ENCODE peak calls at places on chromosomes 3 and 15, in four cellular contexts. One of them, this sample, is unnamed.

GRCh38 chr3:65181397-65181871 is 493.6 kb upstream of the ADAMTS9 start:
- DNase-seq in psoas muscle: peak; percentile 14
- DNase-seq in mucosa of descending colon: no peak
- DNase-seq in left ventricle myocardium inferior: no peak
- DNase-seq in this sample: no peak

GRCh38 chr3:11498646-11499045 is 145.1 kb downstream of the VGLL4 start:
- DNase-seq in mucosa of descending colon: peak; percentile 64
- DNase-seq in left ventricle myocardium inferior: peak; percentile 68
- DNase-seq in psoas muscle: peak; percentile 50
- DNase-seq in this sample: no peak

GRCh38 chr3:98013428-98014349 is 21.4 kb downstream of the GABRR3 start:
- DNase-seq in left ventricle myocardium inferior: no peak
- DNase-seq in mucosa of descending colon: no peak
- DNase-seq in psoas muscle: no peak
- DNase-seq in this sample: no peak

GRCh38 chr15:26102988-26103387 is 239.9 kb upstream of the ATP10A start:
- DNase-seq in psoas muscle: no peak
- DNase-seq in mucosa of descending colon: no peak
- DNase-seq in left ventricle myocardium inferior: no peak
- DNase-seq in this sample: no peak

GRCh38 chr15:38688096-38688495 is 123.5 kb upstream of the RASGRP1 start:
- DNase-seq in left ventricle myocardium inferior: no peak
- DNase-seq in psoas muscle: no peak
- DNase-seq in mucosa of descending colon: no peak
- DNase-seq in this sample: no peak

GRCh38 chr15:74826372-74826819 is at the start of gene CPLX3:
- DNase-seq in psoas muscle: peak; percentile 34
- DNase-seq in mucosa of descending colon: peak; percentile 67
- DNase-seq in left ventricle myocardium inferior: no peak
- DNase-seq in this sample: peak; percentile 84

GRCh38 chr3:184567924-184568590 is 6.5 kb downstream of the EPHB3 start:
- DNase-seq in left ventricle myocardium inferior: no peak
- DNase-seq in psoas muscle: no peak
- DNase-seq in mucosa of descending colon: peak; percentile 47
- DNase-seq in this sample: no peak

GRCh38 chr15:81074773-81075172 is 59.3 kb upstream of the CFAP161 start:
- DNase-seq in mucosa of descending colon: no peak
- DNase-seq in psoas muscle: no peak
- DNase-seq in left ventricle myocardium inferior: no peak
- DNase-seq in this sample: no peak

GRCh38 chr3:140441006-140441405 is 236.9 kb upstream of the TRIM42 start:
- DNase-seq in left ventricle myocardium inferior: no peak
- DNase-seq in psoas muscle: peak; percentile 44
- DNase-seq in mucosa of descending colon: no peak
- DNase-seq in this sample: peak; percentile 86

GRCh38 chr3:12405432-12406272 is 78.6 kb upstream of the TSEN2 start:
- DNase-seq in left ventricle myocardium inferior: peak; percentile 75
- DNase-seq in psoas muscle: peak; percentile 80
- DNase-seq in mucosa of descending colon: peak; percentile 82
- DNase-seq in this sample: peak; percentile 94

GRCh38 chr15:89765694-89766093 is 10.4 kb upstream of the MESP2 start:
- DNase-seq in left ventricle myocardium inferior: no peak
- DNase-seq in mucosa of descending colon: no peak
- DNase-seq in psoas muscle: no peak
- DNase-seq in this sample: no peak

GRCh38 chr3:87076951-87077350 is 86.0 kb upstream of the VGLL3 start:
- DNase-seq in psoas muscle: no peak
- DNase-seq in mucosa of descending colon: no peak
- DNase-seq in left ventricle myocardium inferior: no peak
- DNase-seq in this sample: no peak

GRCh38 chr3:196414469-196414868 is 17.8 kb downstream of the UBXN7 start:
- DNase-seq in left ventricle myocardium inferior: no peak
- DNase-seq in psoas muscle: no peak
- DNase-seq in mucosa of descending colon: no peak
- DNase-seq in this sample: no peak

GRCh38 chr3:104596551-104596950 is 770.2 kb upstream of the ALCAM start:
- DNase-seq in left ventricle myocardium inferior: no peak
- DNase-seq in psoas muscle: no peak
- DNase-seq in mucosa of descending colon: no peak
- DNase-seq in this sample: no peak

GRCh38 chr3:139121513-139122220 is 77.0 kb upstream of the PRR23C start:
- DNase-seq in left ventricle myocardium inferior: no peak
- DNase-seq in psoas muscle: no peak
- DNase-seq in mucosa of descending colon: peak; percentile 56
- DNase-seq in this sample: no peak

GRCh38 chr3:149658444-149659172 is 783 bp upstream of the WWTR1 start:
- DNase-seq in psoas muscle: peak; percentile 77
- DNase-seq in mucosa of descending colon: peak; percentile 61
- DNase-seq in left ventricle myocardium inferior: peak; percentile 77
- DNase-seq in this sample: peak; percentile 91

GRCh38 chr3:188830955-188831354 is 340.8 kb upstream of the TPRG1 start:
- DNase-seq in left ventricle myocardium inferior: no peak
- DNase-seq in mucosa of descending colon: no peak
- DNase-seq in psoas muscle: no peak
- DNase-seq in this sample: no peak

GRCh38 chr15:50377867-50378751 is 23.1 kb upstream of the GABPB1 start:
- DNase-seq in mucosa of descending colon: no peak
- DNase-seq in psoas muscle: no peak
- DNase-seq in left ventricle myocardium inferior: no peak
- DNase-seq in this sample: no peak

GRCh38 chr15:22810033-22810734 is 23.7 kb downstream of the NIPA1 start:
- DNase-seq in mucosa of descending colon: no peak
- DNase-seq in psoas muscle: no peak
- DNase-seq in left ventricle myocardium inferior: no peak
- DNase-seq in this sample: no peak

GRCh38 chr3:155908086-155908485 is 37.6 kb downstream of the GMPS start:
- DNase-seq in left ventricle myocardium inferior: no peak
- DNase-seq in mucosa of descending colon: no peak
- DNase-seq in psoas muscle: no peak
- DNase-seq in this sample: no peak

GRCh38 chr3:173659972-173660371 is 262.4 kb downstream of the NLGN1 start:
- DNase-seq in psoas muscle: no peak
- DNase-seq in mucosa of descending colon: no peak
- DNase-seq in left ventricle myocardium inferior: no peak
- DNase-seq in this sample: no peak

GRCh38 chr3:24149032-24149431 is 203.9 kb downstream of the NR1D2 start:
- DNase-seq in mucosa of descending colon: no peak
- DNase-seq in left ventricle myocardium inferior: no peak
- DNase-seq in psoas muscle: no peak
- DNase-seq in this sample: no peak

GRCh38 chr3:159458010-159458409 is 530.6 kb upstream of the IL12A start:
- DNase-seq in psoas muscle: no peak
- DNase-seq in left ventricle myocardium inferior: no peak
- DNase-seq in mucosa of descending colon: no peak
- DNase-seq in this sample: no peak

GRCh38 chr3:141152130-141152529 is 79.5 kb upstream of the PXYLP1 start:
- DNase-seq in left ventricle myocardium inferior: no peak
- DNase-seq in psoas muscle: no peak
- DNase-seq in mucosa of descending colon: no peak
- DNase-seq in this sample: no peak

GRCh38 chr3:112610121-112610520 is 30.8 kb downstream of the CCDC80 start:
- DNase-seq in mucosa of descending colon: no peak
- DNase-seq in left ventricle myocardium inferior: no peak
- DNase-seq in psoas muscle: no peak
- DNase-seq in this sample: no peak

GRCh38 chr3:71063768-71064287 is 519.7 kb downstream of the FOXP1 start:
- DNase-seq in psoas muscle: no peak
- DNase-seq in mucosa of descending colon: peak; percentile 63
- DNase-seq in left ventricle myocardium inferior: peak; percentile 30
- DNase-seq in this sample: no peak

GRCh38 chr3:83354205-83354604 is 1592.8 kb upstream of the GBE1 start:
- DNase-seq in left ventricle myocardium inferior: no peak
- DNase-seq in mucosa of descending colon: no peak
- DNase-seq in psoas muscle: no peak
- DNase-seq in this sample: no peak

GRCh38 chr3:54079314-54079713 is 43.0 kb upstream of the CACNA2D3 start:
- DNase-seq in psoas muscle: no peak
- DNase-seq in mucosa of descending colon: no peak
- DNase-seq in left ventricle myocardium inferior: no peak
- DNase-seq in this sample: no peak

DNA sequence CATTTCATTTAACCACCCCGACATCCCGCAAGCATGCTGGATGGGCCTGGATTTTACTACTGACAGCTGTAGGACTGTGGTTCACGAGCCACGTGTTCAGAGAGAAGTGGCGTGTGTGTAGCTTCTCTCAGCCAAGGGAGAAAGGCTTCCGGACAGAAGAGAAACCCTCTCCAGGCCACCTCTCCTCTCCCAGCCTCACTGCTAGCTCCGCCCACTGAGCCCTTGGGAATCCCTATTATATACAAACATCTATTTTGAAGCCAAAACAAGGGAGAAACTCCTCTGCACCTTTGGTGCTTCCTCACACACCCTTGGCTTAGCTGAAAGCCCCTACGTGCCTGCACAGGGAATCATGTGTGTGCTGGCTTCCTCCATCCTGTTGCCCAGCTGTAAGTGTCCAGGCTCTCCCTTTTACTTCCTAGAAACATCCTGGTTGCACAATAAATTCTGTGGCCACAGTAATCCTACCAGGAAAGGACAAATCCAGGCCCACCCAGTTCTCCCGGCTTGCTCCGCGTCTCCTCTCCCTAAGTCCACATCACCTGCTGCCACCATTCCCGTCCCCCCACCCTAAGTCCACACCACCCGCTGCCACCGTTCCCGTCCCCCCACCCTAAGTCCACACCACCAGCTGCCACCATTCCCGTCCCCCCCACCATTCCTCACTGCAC is 30.5 kb downstream of the PCSK6 start:
- DNase-seq in mucosa of descending colon: no peak
- DNase-seq in psoas muscle: peak; percentile 45
- DNase-seq in left ventricle myocardium inferior: no peak
- DNase-seq in this sample: no peak
- H3K4me1 ChIP-seq in mucosa of descending colon: no peaks in the 10 kb centered on the region
- H3K4me1 ChIP-seq in psoas muscle: peaks cover 26% of the 10 kb centered on the region
- H3K4me1 ChIP-seq in left ventricle myocardium inferior: peaks cover 44% of the 10 kb centered on the region
- H3K4me1 ChIP-seq in this sample: no peaks in the 10 kb centered on the region

GRCh38 chr3:161600185-161600584 is 103.6 kb downstream of the OTOL1 start:
- DNase-seq in left ventricle myocardium inferior: no peak
- DNase-seq in mucosa of descending colon: no peak
- DNase-seq in psoas muscle: no peak
- DNase-seq in this sample: no peak
- H3K4me3 ChIP-seq in left ventricle myocardium inferior: no peak overlapping the region
- H3K4me3 ChIP-seq in mucosa of descending colon: no peak overlapping the region
- H3K4me3 ChIP-seq in psoas muscle: no peak overlapping the region
- H3K4me3 ChIP-seq in this sample: no peak overlapping the region

DNA sequence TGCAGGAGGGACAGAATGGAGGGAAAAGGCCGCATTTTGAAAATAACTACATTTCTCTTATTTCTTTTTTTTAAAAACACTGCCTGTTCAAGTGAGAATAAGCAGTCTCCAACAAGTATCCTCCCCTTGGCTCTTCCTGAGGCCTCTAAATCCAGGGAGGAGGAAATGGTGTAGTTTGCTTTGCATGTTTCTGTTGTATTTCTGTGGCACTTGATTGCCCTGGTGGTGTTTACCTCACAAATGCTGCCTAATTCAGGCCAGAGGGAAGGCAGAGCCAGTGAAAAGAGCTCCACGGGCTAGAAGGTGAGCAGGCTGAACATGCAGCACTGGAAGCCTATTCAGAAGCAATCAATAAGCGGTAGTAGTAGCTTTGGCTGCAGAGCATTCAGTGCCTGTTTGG is 149.3 kb upstream of the ATP11B start:
- DNase-seq in left ventricle myocardium inferior: no peak
- DNase-seq in mucosa of descending colon: peak; percentile 37
- DNase-seq in psoas muscle: no peak
- DNase-seq in this sample: no peak
- H3K4me1 ChIP-seq in left ventricle myocardium inferior: no peaks in the 10 kb centered on the region
- H3K4me1 ChIP-seq in mucosa of descending colon: peaks cover 22% of the 10 kb centered on the region
- H3K4me1 ChIP-seq in psoas muscle: no peaks in the 10 kb centered on the region
- H3K4me1 ChIP-seq in this sample: no peaks in the 10 kb centered on the region

DNA sequence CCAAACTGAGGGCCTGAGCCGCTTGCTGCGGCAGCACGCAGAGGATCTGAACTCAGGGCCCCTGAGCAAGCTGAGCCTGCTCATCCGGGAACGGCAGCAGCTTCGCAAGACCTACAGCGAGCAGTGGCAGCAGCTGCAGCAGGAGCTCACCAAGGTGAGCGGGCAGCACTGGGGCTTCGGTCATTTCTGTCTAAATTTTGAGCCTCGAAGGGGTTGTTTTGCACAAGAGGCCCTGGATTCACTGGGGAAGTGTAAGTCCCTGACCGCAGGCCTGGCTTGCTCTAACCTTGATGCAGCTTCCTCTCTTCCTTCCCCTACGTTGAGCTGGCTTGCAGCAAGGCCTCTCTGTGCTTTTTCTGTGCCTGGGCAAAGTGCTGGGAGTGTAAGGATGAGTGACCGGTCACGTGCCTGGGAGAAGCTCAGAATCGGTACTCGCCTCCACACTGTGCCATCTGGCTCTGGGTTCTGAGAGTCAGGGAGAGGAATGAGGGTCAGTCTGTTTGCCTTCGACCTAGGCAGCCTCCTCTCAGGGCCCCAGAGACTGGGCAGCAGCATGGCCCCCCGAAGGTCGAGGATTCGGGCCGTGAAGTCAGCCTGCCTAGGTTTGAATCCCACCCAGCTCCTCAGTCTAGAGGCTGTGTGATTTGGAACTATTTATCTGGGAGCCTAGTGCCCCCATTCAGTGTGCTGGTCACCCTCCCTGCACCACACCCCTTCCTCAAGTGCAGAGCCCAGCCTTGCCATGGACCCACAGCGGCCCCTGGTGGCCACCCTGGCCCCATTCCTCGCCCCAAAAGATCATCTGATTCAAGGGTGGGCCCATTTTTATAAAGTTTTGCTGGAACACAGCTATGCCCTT is 1.4 kb downstream of the FES start:
- DNase-seq in mucosa of descending colon: peak; percentile 86
- DNase-seq in left ventricle myocardium inferior: peak; percentile 83
- DNase-seq in psoas muscle: peak; percentile 80
- DNase-seq in this sample: peak; percentile 93
- H3K4me3 ChIP-seq in mucosa of descending colon: no peak overlapping the region
- H3K4me3 ChIP-seq in left ventricle myocardium inferior: peak overlapping the region; percentile 81
- H3K4me3 ChIP-seq in psoas muscle: peak overlapping the region; percentile 69
- H3K4me3 ChIP-seq in this sample: no peak overlapping the region

GRCh38 chr15:41258706-41259471 is 27.8 kb downstream of the CHP1 start:
- DNase-seq in psoas muscle: no peak
- DNase-seq in mucosa of descending colon: no peak
- DNase-seq in left ventricle myocardium inferior: no peak
- DNase-seq in this sample: no peak
- H3K4me1 ChIP-seq in psoas muscle: peaks cover 34% of the 10 kb centered on the region
- H3K4me1 ChIP-seq in mucosa of descending colon: peaks cover 20% of the 10 kb centered on the region
- H3K4me1 ChIP-seq in left ventricle myocardium inferior: peaks cover 53% of the 10 kb centered on the region
- H3K4me1 ChIP-seq in this sample: no peaks in the 10 kb centered on the region

GRCh38 chr15:46710561-46710960 is 1006.7 kb upstream of the SEMA6D start:
- DNase-seq in left ventricle myocardium inferior: no peak
- DNase-seq in psoas muscle: no peak
- DNase-seq in mucosa of descending colon: no peak
- DNase-seq in this sample: no peak
- H3K4me3 ChIP-seq in left ventricle myocardium inferior: no peak overlapping the region
- H3K4me3 ChIP-seq in psoas muscle: no peak overlapping the region
- H3K4me3 ChIP-seq in mucosa of descending colon: no peak overlapping the region
- H3K4me3 ChIP-seq in this sample: no peak overlapping the region

This sample was measured in aorta.